ENCODE peak calls at places on chromosomes 2 and 18, in eight cellular contexts. One of them, this sample, is unnamed.
A peak's percentile ranks its signal among the peaks of the same experiment; 100 is the strongest.

GRCh38 chr2:17576802-17577201 is 36.3 kb downstream of the VSNL1 start:
- DNase-seq in dorsolateral prefrontal cortex: no peak
- DNase-seq in globus pallidus: no peak
- DNase-seq in COLO829: no peak
- DNase-seq in glomerular endothelial cell: no peak
- DNase-seq in stimulated activated CD4-positive, alpha-beta T cell treated with anti-CD3 and anti-CD28 coated beads, Interleukin-15, amount 100 ng/mL, for 24 hours: no peak
- DNase-seq in NCI-H2081: no peak
- DNase-seq in G401: no peak
- DNase-seq in this sample: no peak

GRCh38 chr2:143730155-143730949 is 601.1 kb downstream of the ARHGAP15 start:
- DNase-seq in glomerular endothelial cell: no peak
- DNase-seq in stimulated activated CD4-positive, alpha-beta T cell treated with anti-CD3 and anti-CD28 coated beads, Interleukin-15, amount 100 ng/mL, for 24 hours: peak; percentile 26
- DNase-seq in NCI-H2081: no peak
- DNase-seq in globus pallidus: no peak
- DNase-seq in dorsolateral prefrontal cortex: no peak
- DNase-seq in G401: no peak
- DNase-seq in COLO829: no peak
- DNase-seq in this sample: no peak

GRCh38 chr2:108194409-108195132 is 45.2 kb upstream of the SULT1C3 start:
- DNase-seq in glomerular endothelial cell: no peak
- DNase-seq in globus pallidus: no peak
- DNase-seq in NCI-H2081: no peak
- DNase-seq in G401: no peak
- DNase-seq in stimulated activated CD4-positive, alpha-beta T cell treated with anti-CD3 and anti-CD28 coated beads, Interleukin-15, amount 100 ng/mL, for 24 hours: no peak
- DNase-seq in dorsolateral prefrontal cortex: no peak
- DNase-seq in COLO829: no peak
- DNase-seq in this sample: no peak

GRCh38 chr2:15668611-15669305 is 77.1 kb downstream of the DDX1 start:
- DNase-seq in globus pallidus: no peak
- DNase-seq in stimulated activated CD4-positive, alpha-beta T cell treated with anti-CD3 and anti-CD28 coated beads, Interleukin-15, amount 100 ng/mL, for 24 hours: no peak
- DNase-seq in NCI-H2081: no peak
- DNase-seq in COLO829: no peak
- DNase-seq in dorsolateral prefrontal cortex: no peak
- DNase-seq in G401: no peak
- DNase-seq in glomerular endothelial cell: no peak
- DNase-seq in this sample: no peak

GRCh38 chr2:99249951-99250350 is 5.5 kb downstream of the LYG2 start:
- DNase-seq in globus pallidus: no peak
- DNase-seq in dorsolateral prefrontal cortex: no peak
- DNase-seq in glomerular endothelial cell: no peak
- DNase-seq in G401: no peak
- DNase-seq in COLO829: no peak
- DNase-seq in NCI-H2081: no peak
- DNase-seq in stimulated activated CD4-positive, alpha-beta T cell treated with anti-CD3 and anti-CD28 coated beads, Interleukin-15, amount 100 ng/mL, for 24 hours: no peak
- DNase-seq in this sample: no peak

GRCh38 chr18:48581941-48582340 is 43.1 kb downstream of the CTIF start:
- DNase-seq in G401: no peak
- DNase-seq in COLO829: no peak
- DNase-seq in globus pallidus: no peak
- DNase-seq in stimulated activated CD4-positive, alpha-beta T cell treated with anti-CD3 and anti-CD28 coated beads, Interleukin-15, amount 100 ng/mL, for 24 hours: no peak
- DNase-seq in NCI-H2081: no peak
- DNase-seq in glomerular endothelial cell: no peak
- DNase-seq in dorsolateral prefrontal cortex: no peak
- DNase-seq in this sample: no peak

GRCh38 chr2:38615237-38615636 is 12.5 kb upstream of the HNRNPLL start:
- DNase-seq in glomerular endothelial cell: no peak
- DNase-seq in G401: no peak
- DNase-seq in NCI-H2081: no peak
- DNase-seq in globus pallidus: no peak
- DNase-seq in COLO829: no peak
- DNase-seq in stimulated activated CD4-positive, alpha-beta T cell treated with anti-CD3 and anti-CD28 coated beads, Interleukin-15, amount 100 ng/mL, for 24 hours: no peak
- DNase-seq in dorsolateral prefrontal cortex: no peak
- DNase-seq in this sample: no peak

GRCh38 chr2:140882671-140883620 is 1247.9 kb downstream of the LRP1B start:
- DNase-seq in globus pallidus: no peak
- DNase-seq in NCI-H2081: no peak
- DNase-seq in stimulated activated CD4-positive, alpha-beta T cell treated with anti-CD3 and anti-CD28 coated beads, Interleukin-15, amount 100 ng/mL, for 24 hours: no peak
- DNase-seq in G401: no peak
- DNase-seq in dorsolateral prefrontal cortex: no peak
- DNase-seq in COLO829: no peak
- DNase-seq in glomerular endothelial cell: no peak
- DNase-seq in this sample: no peak

GRCh38 chr18:21362921-21363320 is 120.9 kb downstream of the GREB1L start:
- DNase-seq in globus pallidus: peak; percentile 18
- DNase-seq in glomerular endothelial cell: no peak
- DNase-seq in dorsolateral prefrontal cortex: no peak
- DNase-seq in stimulated activated CD4-positive, alpha-beta T cell treated with anti-CD3 and anti-CD28 coated beads, Interleukin-15, amount 100 ng/mL, for 24 hours: no peak
- DNase-seq in G401: no peak
- DNase-seq in COLO829: no peak
- DNase-seq in NCI-H2081: no peak
- DNase-seq in this sample: no peak

This sample was measured in activated T-helper 2 cell treated with anti-CD3 and anti-CD28 coated beads, Interferon-gamma antibody, Interleukin-2, Interleukin-4, amounts not matched to agents 10 μg/mL and 5 μg/mL and 100 μg/mL, durations not matched to agents 14 hours and 24 hours and 36 hours.